ENCODE peak calls at places on chromosomes 1 and 21, in four cellular contexts. One of them, this sample, is unnamed.

GRCh38 chr1:163422738-163423404 is 101.1 kb downstream of the NUF2 start:
- DNase-seq in mesenchymal stem cell: no peak
- DNase-seq in vagina: no peak
- DNase-seq in HepG2: no peak
- DNase-seq in this sample: no peak

GRCh38 chr1:69126761-69127160 is 441.0 kb upstream of the LRRC7 start:
- DNase-seq in mesenchymal stem cell: no peak
- DNase-seq in vagina: no peak
- DNase-seq in HepG2: no peak
- DNase-seq in this sample: no peak

GRCh38 chr1:75696000-75696399 is 28.5 kb upstream of the ACADM start:
- DNase-seq in mesenchymal stem cell: no peak
- DNase-seq in vagina: no peak
- DNase-seq in HepG2: no peak
- DNase-seq in this sample: no peak

GRCh38 chr21:43866659-43867331 is 1.8 kb downstream of the AGPAT3 start:
- DNase-seq in mesenchymal stem cell: peak
- DNase-seq in vagina: no peak
- DNase-seq in HepG2: peak
- DNase-seq in this sample: peak

GRCh38 chr1:1914101-1914811 is 804 bp upstream of the CALML6 start:
- DNase-seq in mesenchymal stem cell: no peak
- DNase-seq in vagina: no peak
- DNase-seq in HepG2: no peak
- DNase-seq in this sample: no peak

GRCh38 chr21:18368193-18368592 is 35.4 kb downstream of the TMPRSS15 start:
- DNase-seq in mesenchymal stem cell: no peak
- DNase-seq in vagina: no peak
- DNase-seq in HepG2: no peak
- DNase-seq in this sample: no peak

GRCh38 chr21:34818663-34819158 is 149.9 kb downstream of the CLIC6 start:
- DNase-seq in mesenchymal stem cell: no peak
- DNase-seq in vagina: no peak
- DNase-seq in HepG2: no peak
- DNase-seq in this sample: peak

GRCh38 chr21:25742900-25743299 is 8.1 kb downstream of the GABPA start:
- DNase-seq in mesenchymal stem cell: no peak
- DNase-seq in vagina: no peak
- DNase-seq in HepG2: no peak
- DNase-seq in this sample: no peak

GRCh38 chr1:63547621-63548294 is 24.4 kb downstream of the EFCAB7 start:
- DNase-seq in mesenchymal stem cell: no peak
- DNase-seq in vagina: no peak
- DNase-seq in HepG2: no peak
- DNase-seq in this sample: peak

GRCh38 chr1:64090436-64090835 is 113.0 kb upstream of the UBE2U start:
- DNase-seq in mesenchymal stem cell: no peak
- DNase-seq in vagina: no peak
- DNase-seq in HepG2: no peak
- DNase-seq in this sample: no peak

GRCh38 chr1:230243583-230244377 is 176.7 kb downstream of the GALNT2 start:
- DNase-seq in mesenchymal stem cell: no peak
- DNase-seq in vagina: no peak
- DNase-seq in HepG2: no peak
- DNase-seq in this sample: peak

GRCh38 chr1:192632641-192633532 is 3.1 kb upstream of the RGS13 start:
- DNase-seq in mesenchymal stem cell: no peak
- DNase-seq in vagina: no peak
- DNase-seq in HepG2: peak
- DNase-seq in this sample: no peak

GRCh38 chr1:186958520-186958919 is 129.8 kb downstream of the PLA2G4A start:
- DNase-seq in mesenchymal stem cell: peak
- DNase-seq in vagina: no peak
- DNase-seq in HepG2: no peak
- DNase-seq in this sample: peak

GRCh38 chr1:243968413-243968812 is 82.7 kb upstream of the ZBTB18 start:
- DNase-seq in mesenchymal stem cell: no peak
- DNase-seq in vagina: no peak
- DNase-seq in HepG2: no peak
- DNase-seq in this sample: no peak

GRCh38 chr21:34065015-34065414 is 8.4 kb upstream of the MRPS6 start:
- DNase-seq in mesenchymal stem cell: no peak
- DNase-seq in vagina: no peak
- DNase-seq in HepG2: no peak
- DNase-seq in this sample: peak

GRCh38 chr1:84668185-84668584 is 22.1 kb downstream of the SSX2IP start:
- DNase-seq in mesenchymal stem cell: no peak
- DNase-seq in vagina: no peak
- DNase-seq in HepG2: peak
- DNase-seq in this sample: peak

GRCh38 chr1:98045211-98046030 is 124.6 kb upstream of the DPYD start:
- DNase-seq in mesenchymal stem cell: peak
- DNase-seq in vagina: no peak
- DNase-seq in HepG2: no peak
- DNase-seq in this sample: peak

GRCh38 chr1:160083968-160084770 is 2.8 kb downstream of the KCNJ9 start:
- DNase-seq in mesenchymal stem cell: peak
- DNase-seq in vagina: no peak
- DNase-seq in HepG2: no peak
- DNase-seq in this sample: peak

DNA sequence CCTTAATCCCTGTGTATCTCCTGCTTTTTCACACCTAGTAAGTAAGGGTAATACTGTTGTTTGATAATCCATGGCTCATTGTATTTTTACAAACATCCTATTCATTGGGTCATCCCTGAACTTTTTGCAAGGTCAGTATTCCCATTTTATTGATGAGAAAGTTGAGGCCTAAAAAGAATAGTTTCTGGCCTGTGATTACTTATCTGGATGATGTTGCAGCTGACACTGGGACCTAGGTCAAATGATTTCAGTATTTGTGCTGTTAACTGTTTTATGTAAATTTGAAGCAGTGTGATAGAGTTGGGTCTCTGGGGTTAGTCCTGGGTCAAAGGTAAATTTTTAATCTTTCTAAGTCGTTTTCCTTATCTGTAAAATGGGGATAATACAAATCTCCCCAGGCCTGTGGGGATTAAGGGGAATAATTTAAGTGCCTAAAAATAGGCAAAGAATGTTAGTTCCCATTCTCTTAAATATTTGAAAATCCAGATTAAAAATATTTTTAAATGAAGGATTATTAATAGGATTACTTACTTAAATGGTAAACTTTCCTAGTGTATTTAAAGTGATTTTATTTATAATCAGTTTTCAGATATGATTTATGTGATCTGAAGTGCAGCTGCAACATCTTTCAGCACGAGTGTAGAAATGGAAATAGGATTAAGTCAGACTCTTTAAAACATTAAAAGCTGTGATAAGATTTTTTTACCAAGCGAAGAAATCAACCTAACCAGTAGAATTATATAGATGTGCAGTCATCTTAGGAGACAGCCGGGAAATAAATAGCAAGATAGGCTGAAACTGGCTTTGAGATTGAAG is 4.3 kb downstream of the PPP2R5A start:
- DNase-seq in mesenchymal stem cell: no peak
- DNase-seq in vagina: no peak
- DNase-seq in HepG2: no peak
- DNase-seq in this sample: no peak
- H3K4me3 ChIP-seq in mesenchymal stem cell: no peak
- H3K4me3 ChIP-seq in vagina: no peak
- H3K4me3 ChIP-seq in HepG2: no peak
- H3K4me3 ChIP-seq in this sample: no peak

GRCh38 chr1:62318756-62319544 is at the start of gene KANK4:
- DNase-seq in mesenchymal stem cell: no peak
- DNase-seq in vagina: no peak
- DNase-seq in HepG2: peak
- DNase-seq in this sample: no peak
- H3K4me3 ChIP-seq in mesenchymal stem cell: peak
- H3K4me3 ChIP-seq in vagina: peak
- H3K4me3 ChIP-seq in HepG2: peak
- H3K4me3 ChIP-seq in this sample: no peak

DNA sequence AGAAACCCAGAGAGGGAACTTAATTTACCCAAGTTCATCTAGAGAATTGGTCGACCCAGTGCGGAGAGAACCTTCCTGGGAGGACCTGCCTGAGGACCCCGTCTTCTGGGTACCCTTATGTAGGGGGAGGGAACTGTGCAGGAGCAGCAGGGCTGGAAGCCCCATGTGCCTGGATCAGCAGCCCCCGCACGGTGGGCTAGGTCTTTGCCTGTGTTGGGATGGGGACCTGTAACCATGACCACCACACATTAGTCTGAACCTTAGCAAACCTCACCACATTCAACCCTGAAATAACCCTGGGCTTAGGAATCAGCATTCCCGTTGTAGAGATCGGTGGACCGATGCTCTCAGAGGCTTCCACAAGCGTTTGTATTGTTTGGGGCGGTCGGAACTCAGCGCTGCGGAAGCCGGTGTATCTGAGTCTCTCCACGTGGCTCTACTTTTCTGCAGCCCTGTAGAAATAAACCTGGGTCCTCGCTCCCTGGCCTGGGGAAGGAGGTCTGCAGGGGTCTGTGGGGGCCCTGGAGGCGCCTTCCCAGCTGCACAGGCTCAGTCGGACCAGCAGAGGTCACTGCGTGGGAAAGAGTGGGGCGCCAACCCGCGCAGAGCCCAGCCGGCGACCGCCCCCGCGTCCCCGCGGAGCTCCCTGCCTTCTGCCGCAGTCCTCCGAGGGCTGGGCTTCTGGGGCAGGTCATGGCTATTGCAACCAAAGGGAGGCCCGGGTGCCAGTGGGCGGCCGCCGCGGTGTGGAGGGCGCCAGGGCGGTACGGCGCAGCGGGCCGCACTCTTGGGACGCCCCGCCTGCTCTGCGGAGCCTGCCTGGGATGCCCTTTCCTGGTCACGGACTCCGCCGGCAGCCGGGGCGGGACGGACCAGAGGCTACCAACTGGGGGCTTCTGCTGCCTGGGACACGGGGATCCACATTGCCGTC is 36.2 kb upstream of the KCNA10 start:
- DNase-seq in mesenchymal stem cell: peak
- DNase-seq in vagina: no peak
- DNase-seq in HepG2: peak
- DNase-seq in this sample: peak
- H3K4me3 ChIP-seq in mesenchymal stem cell: peak
- H3K4me3 ChIP-seq in vagina: peak
- H3K4me3 ChIP-seq in HepG2: peak
- H3K4me3 ChIP-seq in this sample: peak

GRCh38 chr1:6447818-6448748 is 17.9 kb downstream of the TNFRSF25 start:
- DNase-seq in mesenchymal stem cell: no peak
- DNase-seq in vagina: no peak
- DNase-seq in HepG2: peak
- DNase-seq in this sample: no peak

GRCh38 chr1:6444377-6444776 is 19.8 kb downstream of the ESPN start:
- DNase-seq in mesenchymal stem cell: no peak
- DNase-seq in vagina: no peak
- DNase-seq in HepG2: no peak
- DNase-seq in this sample: no peak

GRCh38 chr1:6445062-6445763 is 20.6 kb downstream of the ESPN start:
- DNase-seq in mesenchymal stem cell: peak
- DNase-seq in vagina: no peak
- DNase-seq in HepG2: peak
- DNase-seq in this sample: no peak

GRCh38 chr1:6447016-6447817 is 18.8 kb downstream of the TNFRSF25 start:
- DNase-seq in mesenchymal stem cell: no peak
- DNase-seq in vagina: no peak
- DNase-seq in HepG2: peak
- DNase-seq in this sample: no peak

DNA sequence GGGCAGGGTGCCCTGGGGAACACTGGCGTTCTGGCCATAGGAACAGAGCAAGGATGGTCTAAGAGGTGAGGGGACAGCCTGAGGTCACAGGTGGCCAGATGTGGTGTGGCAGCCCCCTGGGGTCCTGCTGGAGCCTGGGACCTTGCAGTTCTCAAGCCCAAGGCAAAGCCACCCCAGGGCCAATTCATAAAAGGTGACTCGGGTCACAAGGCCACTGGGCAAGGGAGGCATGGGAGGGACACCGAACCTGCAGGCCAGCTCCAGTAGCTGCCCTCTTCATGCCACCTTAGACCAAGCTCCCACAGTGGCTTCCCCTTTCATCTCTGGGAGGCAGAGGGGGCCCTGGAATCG is 19.3 kb downstream of the TNFRSF25 start:
- DNase-seq in mesenchymal stem cell: no peak
- DNase-seq in vagina: no peak
- DNase-seq in HepG2: no peak
- DNase-seq in this sample: no peak
- H3K4me3 ChIP-seq in mesenchymal stem cell: no peak
- H3K4me3 ChIP-seq in vagina: no peak
- H3K4me3 ChIP-seq in HepG2: peak
- H3K4me3 ChIP-seq in this sample: no peak

DNA sequence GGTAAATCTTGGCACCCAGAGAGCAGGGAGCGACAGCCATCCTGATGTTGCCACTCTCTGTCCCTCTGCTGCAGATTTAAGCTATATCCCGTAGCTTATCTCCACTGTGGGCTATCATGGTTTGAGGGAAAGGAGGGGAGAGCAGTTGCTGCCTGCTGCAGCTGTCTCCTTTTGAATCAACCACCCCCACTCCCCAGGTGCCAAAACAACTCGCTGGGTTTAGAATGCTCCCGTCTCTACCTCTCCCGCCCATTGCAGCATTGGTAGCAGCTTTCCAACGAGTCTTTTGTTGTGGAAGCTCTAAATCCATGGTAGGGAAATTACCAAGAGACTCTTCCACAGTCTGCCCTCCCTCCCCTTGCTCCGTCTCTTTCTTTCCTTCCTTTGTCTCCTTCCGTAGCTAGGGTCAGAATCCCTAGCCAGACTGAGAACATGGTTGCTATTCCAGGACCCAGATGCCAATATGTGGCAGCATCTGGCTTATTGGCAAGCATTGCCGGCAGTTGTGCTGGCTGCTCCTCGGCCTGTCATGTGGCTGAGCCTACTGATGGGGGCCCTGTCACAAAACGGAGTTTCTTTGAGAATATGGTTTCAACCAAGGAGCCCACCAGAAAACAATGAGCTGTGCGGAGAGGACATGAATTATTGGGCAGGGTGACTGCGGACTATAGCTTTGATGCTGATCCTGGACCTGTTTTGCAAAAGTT is 230.7 kb downstream of the RPS6KC1 start:
- DNase-seq in mesenchymal stem cell: no peak
- DNase-seq in vagina: no peak
- DNase-seq in HepG2: no peak
- DNase-seq in this sample: no peak
- H3K4me3 ChIP-seq in mesenchymal stem cell: no peak
- H3K4me3 ChIP-seq in vagina: no peak
- H3K4me3 ChIP-seq in HepG2: no peak
- H3K4me3 ChIP-seq in this sample: no peak

GRCh38 chr1:52259886-52260285 is 106.1 kb downstream of the CC2D1B start:
- DNase-seq in mesenchymal stem cell: no peak
- DNase-seq in vagina: no peak
- DNase-seq in HepG2: no peak
- DNase-seq in this sample: peak

GRCh38 chr1:52263153-52263910 is 102.7 kb downstream of the CC2D1B start:
- DNase-seq in mesenchymal stem cell: peak
- DNase-seq in vagina: no peak
- DNase-seq in HepG2: peak
- DNase-seq in this sample: peak

GRCh38 chr1:52266507-52266906 is 99.5 kb downstream of the CC2D1B start:
- DNase-seq in mesenchymal stem cell: no peak
- DNase-seq in vagina: no peak
- DNase-seq in HepG2: no peak
- DNase-seq in this sample: no peak

GRCh38 chr1:52268372-52268771 is 97.6 kb downstream of the CC2D1B start:
- DNase-seq in mesenchymal stem cell: peak
- DNase-seq in vagina: no peak
- DNase-seq in HepG2: no peak
- DNase-seq in this sample: no peak

GRCh38 chr1:52264530-52265115 is 101.4 kb downstream of the CC2D1B start:
- DNase-seq in mesenchymal stem cell: no peak
- DNase-seq in vagina: no peak
- DNase-seq in HepG2: no peak
- DNase-seq in this sample: no peak
- H3K4me3 ChIP-seq in mesenchymal stem cell: no peak
- H3K4me3 ChIP-seq in vagina: no peak
- H3K4me3 ChIP-seq in HepG2: no peak
- H3K4me3 ChIP-seq in this sample: no peak